ENCODE peak calls at places on chromosomes 11 and 22, in eight cellular contexts. One of them, this sample, is unnamed.

GRCh38 chr11:96817488-96817887 is 427.7 kb downstream of the JRKL start:
- DNase-seq in RPMI8226: no peak
- DNase-seq in cardiac muscle cell: no peak
- DNase-seq in AML-193: no peak
- DNase-seq in A549: no peak
- DNase-seq in T1000: no peak
- DNase-seq in right cardiac atrium: no peak
- DNase-seq in GM04504: no peak
- DNase-seq in this sample: no peak

GRCh38 chr22:45284705-45285305 is at the start of gene UPK3A:
- DNase-seq in RPMI8226: peak
- DNase-seq in cardiac muscle cell: peak
- DNase-seq in AML-193: no peak
- DNase-seq in A549: no peak
- DNase-seq in T1000: no peak
- DNase-seq in right cardiac atrium: peak
- DNase-seq in GM04504: no peak
- DNase-seq in this sample: no peak

GRCh38 chr11:6259638-6260019 is at the start of gene CCKBR:
- DNase-seq in RPMI8226: no peak
- DNase-seq in cardiac muscle cell: peak
- DNase-seq in AML-193: no peak
- DNase-seq in A549: no peak
- DNase-seq in T1000: no peak
- DNase-seq in right cardiac atrium: peak
- DNase-seq in GM04504: no peak
- DNase-seq in this sample: no peak

GRCh38 chr11:127044535-127044934 is 44.0 kb upstream of the KIRREL3 start:
- DNase-seq in RPMI8226: no peak
- DNase-seq in cardiac muscle cell: no peak
- DNase-seq in AML-193: no peak
- DNase-seq in A549: peak
- DNase-seq in T1000: no peak
- DNase-seq in right cardiac atrium: no peak
- DNase-seq in GM04504: no peak
- DNase-seq in this sample: no peak

GRCh38 chr11:65043881-65044501 is 3.0 kb downstream of the SAC3D1 start:
- DNase-seq in RPMI8226: no peak
- DNase-seq in cardiac muscle cell: no peak
- DNase-seq in AML-193: peak
- DNase-seq in A549: no peak
- DNase-seq in T1000: no peak
- DNase-seq in right cardiac atrium: peak
- DNase-seq in GM04504: peak
- DNase-seq in this sample: no peak

GRCh38 chr22:42683599-42684283 is 34.5 kb upstream of the CYB5R3 start:
- DNase-seq in RPMI8226: no peak
- DNase-seq in cardiac muscle cell: no peak
- DNase-seq in AML-193: no peak
- DNase-seq in A549: no peak
- DNase-seq in T1000: no peak
- DNase-seq in right cardiac atrium: peak
- DNase-seq in GM04504: peak
- DNase-seq in this sample: no peak

GRCh38 chr22:49632199-49633009 is 195.3 kb downstream of the BRD1 start:
- DNase-seq in RPMI8226: no peak
- DNase-seq in cardiac muscle cell: peak
- DNase-seq in AML-193: no peak
- DNase-seq in A549: peak
- DNase-seq in T1000: no peak
- DNase-seq in right cardiac atrium: peak
- DNase-seq in GM04504: peak
- DNase-seq in this sample: peak

GRCh38 chr22:33018232-33018864 is 39.8 kb downstream of the SYN3 start:
- DNase-seq in RPMI8226: peak
- DNase-seq in cardiac muscle cell: peak
- DNase-seq in AML-193: peak
- DNase-seq in A549: peak
- DNase-seq in T1000: no peak
- DNase-seq in right cardiac atrium: peak
- DNase-seq in GM04504: peak
- DNase-seq in this sample: no peak

GRCh38 chr22:38016182-38017078 is 32.1 kb upstream of the SOX10 start:
- DNase-seq in RPMI8226: no peak
- DNase-seq in cardiac muscle cell: no peak
- DNase-seq in AML-193: no peak
- DNase-seq in A549: peak
- DNase-seq in T1000: no peak
- DNase-seq in right cardiac atrium: peak
- DNase-seq in GM04504: no peak
- DNase-seq in this sample: no peak

GRCh38 chr11:84103096-84103495 is 816.9 kb upstream of the CCDC90B start:
- DNase-seq in RPMI8226: no peak
- DNase-seq in cardiac muscle cell: no peak
- DNase-seq in AML-193: no peak
- DNase-seq in A549: no peak
- DNase-seq in T1000: no peak
- DNase-seq in right cardiac atrium: no peak
- DNase-seq in GM04504: no peak
- DNase-seq in this sample: no peak